ENCODE peak calls at places on chromosomes 7 and 10, in nine cellular contexts. One of them, this sample, is unnamed.

GRCh38 chr10:101839421-101840063 is 4.1 kb downstream of the KCNIP2 start:
- DNase-seq in sciatic nerve: peak; percentile 73
- DNase-seq in GM23248: peak; percentile 65
- DNase-seq in C1 segment of cervical spinal cord: no peak
- DNase-seq in amniotic stem cell: no peak
- DNase-seq in cerebellum: peak; percentile 74
- DNase-seq in neuronal stem cell: no peak
- DNase-seq in HuH-7: peak; percentile 84
- DNase-seq in tibial nerve: no peak
- DNase-seq in this sample: peak; percentile 82

GRCh38 chr10:70851597-70852475 is 36.1 kb downstream of the SGPL1 start:
- DNase-seq in sciatic nerve: no peak
- DNase-seq in GM23248: no peak
- DNase-seq in C1 segment of cervical spinal cord: no peak
- DNase-seq in amniotic stem cell: no peak
- DNase-seq in cerebellum: no peak
- DNase-seq in neuronal stem cell: no peak
- DNase-seq in HuH-7: no peak
- DNase-seq in tibial nerve: no peak
- DNase-seq in this sample: no peak

GRCh38 chr10:43208147-43209063 is 58.5 kb downstream of the RASGEF1A start:
- DNase-seq in sciatic nerve: peak; percentile 55
- DNase-seq in GM23248: no peak
- DNase-seq in C1 segment of cervical spinal cord: no peak
- DNase-seq in amniotic stem cell: no peak
- DNase-seq in cerebellum: no peak
- DNase-seq in neuronal stem cell: no peak
- DNase-seq in HuH-7: no peak
- DNase-seq in tibial nerve: no peak
- DNase-seq in this sample: no peak

GRCh38 chr7:75878312-75878768 is 494 bp upstream of the RHBDD2 start:
- DNase-seq in sciatic nerve: no peak
- DNase-seq in GM23248: no peak
- DNase-seq in C1 segment of cervical spinal cord: no peak
- DNase-seq in amniotic stem cell: no peak
- DNase-seq in cerebellum: no peak
- DNase-seq in neuronal stem cell: no peak
- DNase-seq in HuH-7: no peak
- DNase-seq in tibial nerve: no peak
- DNase-seq in this sample: no peak

GRCh38 chr10:88707429-88708110 is 1.5 kb downstream of the LIPK start:
- DNase-seq in sciatic nerve: no peak
- DNase-seq in GM23248: peak; percentile 86
- DNase-seq in C1 segment of cervical spinal cord: no peak
- DNase-seq in amniotic stem cell: peak; percentile 25
- DNase-seq in cerebellum: no peak
- DNase-seq in neuronal stem cell: no peak
- DNase-seq in HuH-7: no peak
- DNase-seq in tibial nerve: no peak
- DNase-seq in this sample: no peak

GRCh38 chr7:100101016-100101862 is at the start of the genes AP4M1 and MCM7:
- DNase-seq in sciatic nerve: peak; percentile 99
- DNase-seq in GM23248: peak; percentile 99
- DNase-seq in C1 segment of cervical spinal cord: peak; percentile 94
- DNase-seq in amniotic stem cell: peak; percentile 97
- DNase-seq in cerebellum: peak; percentile 99
- DNase-seq in neuronal stem cell: peak; percentile 99
- DNase-seq in HuH-7: peak; percentile 99
- DNase-seq in tibial nerve: peak; percentile 97
- DNase-seq in this sample: peak; percentile 99

GRCh38 chr10:44576715-44577191 is 191.9 kb upstream of the CXCL12 start:
- DNase-seq in sciatic nerve: no peak
- DNase-seq in GM23248: peak; percentile 50
- DNase-seq in C1 segment of cervical spinal cord: no peak
- DNase-seq in amniotic stem cell: no peak
- DNase-seq in cerebellum: no peak
- DNase-seq in neuronal stem cell: no peak
- DNase-seq in HuH-7: no peak
- DNase-seq in tibial nerve: no peak
- DNase-seq in this sample: no peak

GRCh38 chr10:109018892-109019507 is 904.3 kb downstream of the XPNPEP1 start:
- DNase-seq in sciatic nerve: no peak
- DNase-seq in GM23248: peak; percentile 65
- DNase-seq in C1 segment of cervical spinal cord: no peak
- DNase-seq in amniotic stem cell: no peak
- DNase-seq in cerebellum: no peak
- DNase-seq in neuronal stem cell: no peak
- DNase-seq in HuH-7: no peak
- DNase-seq in tibial nerve: no peak
- DNase-seq in this sample: no peak

GRCh38 chr7:7175075-7175695 is 7.2 kb upstream of the C1GALT1 start:
- DNase-seq in sciatic nerve: no peak
- DNase-seq in GM23248: peak; percentile 29
- DNase-seq in C1 segment of cervical spinal cord: no peak
- DNase-seq in amniotic stem cell: no peak
- DNase-seq in cerebellum: no peak
- DNase-seq in neuronal stem cell: no peak
- DNase-seq in HuH-7: no peak
- DNase-seq in tibial nerve: no peak
- DNase-seq in this sample: no peak

GRCh38 chr7:100825760-100826545 is 1.4 kb downstream of the EPHB4 start:
- DNase-seq in sciatic nerve: no peak
- DNase-seq in GM23248: peak; percentile 64
- DNase-seq in C1 segment of cervical spinal cord: no peak
- DNase-seq in amniotic stem cell: peak; percentile 10
- DNase-seq in cerebellum: no peak
- DNase-seq in neuronal stem cell: no peak
- DNase-seq in HuH-7: no peak
- DNase-seq in tibial nerve: no peak
- DNase-seq in this sample: peak; percentile 69

GRCh38 chr10:110946496-110946895 is 27.1 kb downstream of the SHOC2 start:
- DNase-seq in sciatic nerve: no peak
- DNase-seq in GM23248: no peak
- DNase-seq in C1 segment of cervical spinal cord: no peak
- DNase-seq in amniotic stem cell: no peak
- DNase-seq in cerebellum: no peak
- DNase-seq in neuronal stem cell: no peak
- DNase-seq in HuH-7: no peak
- DNase-seq in tibial nerve: no peak
- DNase-seq in this sample: no peak